ENCODE peak calls at places on chromosomes 16 and 17, in nine cellular contexts. E, P, M, X, N, L, V, S and G are unnamed samples.

GRCh38 chr17:9473716-9474115 is 101.9 kb downstream of the STX8 start:
- DNase-seq in N (no peak), E (no peak), M (no peak), S (no peak), V (no peak), L (no peak), P (no peak), X (peak), G (peak)

GRCh38 chr16:50152807-50153647 is at the start of gene TENT4B:
- DNase-seq in L (peak), P (peak), N (peak), X (peak), S (no peak), M (peak), E (peak), V (peak), G (peak)

GRCh38 chr17:81870155-81870977 is 771 bp downstream of the ARHGDIA start:
- DNase-seq in X (peak), L (peak), N (peak), V (peak), M (peak), S (peak), P (peak), E (no peak), G (peak)

GRCh38 chr17:61583242-61583641 is 7.8 kb downstream of the NACA2 start:
- DNase-seq in E (no peak), M (peak), L (no peak), X (peak), V (peak), N (no peak), P (peak), S (no peak), G (peak)

GRCh38 chr17:1147664-1148063 is 32.1 kb downstream of the ABR start:
- DNase-seq in S (no peak), M (no peak), N (no peak), P (no peak), V (peak), X (peak), L (peak), E (no peak), G (peak)

GRCh38 chr16:10040136-10041080 is 141.8 kb downstream of the GRIN2A start:
- DNase-seq in N (no peak), P (no peak), M (no peak), S (no peak), X (no peak), V (no peak), E (no peak), L (no peak), G (no peak)

GRCh38 chr17:59892251-59892848 is 393 bp downstream of the TUBD1 start:
- DNase-seq in X (no peak), V (no peak), E (no peak), N (no peak), S (no peak), M (no peak), P (no peak), L (no peak), G (no peak)

GRCh38 chr17:77320046-77320445 is 179.3 kb downstream of the SEC14L1 start:
- DNase-seq in X (peak), E (no peak), V (peak), L (no peak), M (no peak), S (no peak), N (peak), P (no peak), G (no peak)

GRCh38 chr17:42680331-42680808 is 1.3 kb downstream of the CCR10 start:
- DNase-seq in E (no peak), X (no peak), M (no peak), V (peak), P (peak), L (no peak), S (no peak), N (no peak), G (no peak)

GRCh38 chr16:23321206-23321875 is 19.2 kb downstream of the SCNN1B start:
- DNase-seq in L (no peak), E (no peak), V (no peak), P (no peak), X (no peak), M (no peak), S (no peak), N (no peak), G (no peak)

GRCh38 chr16:31886227-31886626 is 12.6 kb downstream of the ZNF267 start:
- DNase-seq in N (no peak), P (no peak), X (no peak), S (no peak), V (no peak), E (no peak), M (no peak), L (no peak), G (no peak)